ENCODE peak calls at places on chromosomes 1 and 21, in nine cellular contexts. U is transverse colon; Y is activated CD4-positive, alpha-beta memory T cell treated with anti-CD3 and anti-CD28 coated beads, Interleukin-2, amount 10 ng/mL, durations not matched to agents 7 days and 5 days; X is mesenchymal stem cell; J is mammary epithelial cell; O is stimulated activated CD4-positive, alpha-beta T cell treated with anti-CD3 and anti-CD28 coated beads, Interleukin-1b, Interleukin-23, amount 100 ng/mL, for 4 hours; A is cardiac fibroblast; W is neural crest cell; C is GM03348. G is an unnamed sample.

GRCh38 chr1:110070282-110070967 is at the start of gene ALX3:
- DNase-seq in U (no peak), Y (no peak), X (no peak), J (no peak), O (no peak), A (no peak), W (no peak), C (no peak), G (no peak)

GRCh38 chr1:54995835-54996234 is 2.9 kb upstream of the BSND start:
- DNase-seq in U (no peak), Y (peak), X (no peak), J (no peak), O (no peak), A (no peak), W (no peak), C (no peak), G (no peak)

GRCh38 chr1:213041443-213041842 is 9.6 kb upstream of the RPS6KC1 start:
- DNase-seq in U (no peak), Y (no peak), X (peak), J (peak), O (no peak), A (peak), W (no peak), C (no peak), G (no peak)

GRCh38 chr1:154129392-154129970 is 25.4 kb downstream of the NUP210L start:
- DNase-seq in U (no peak), Y (no peak), X (no peak), J (no peak), O (no peak), A (peak), W (no peak), C (no peak), G (no peak)

GRCh38 chr1:151984313-151984956 is 9.2 kb downstream of the S100A10 start:
- DNase-seq in U (no peak), Y (peak), X (no peak), J (no peak), O (no peak), A (no peak), W (no peak), C (no peak), G (no peak)

GRCh38 chr1:157132602-157133167 is 5.5 kb downstream of the ETV3 start:
- DNase-seq in U (no peak), Y (no peak), X (no peak), J (peak), O (no peak), A (no peak), W (no peak), C (no peak), G (no peak)

GRCh38 chr21:29487154-29487553 is 188.4 kb downstream of the BACH1 start:
- DNase-seq in U (no peak), Y (no peak), X (no peak), J (no peak), O (no peak), A (no peak), W (no peak), C (no peak), G (no peak)

GRCh38 chr1:196088551-196088950 is 519.7 kb downstream of the KCNT2 start:
- DNase-seq in U (no peak), Y (no peak), X (no peak), J (no peak), O (no peak), A (no peak), W (no peak), C (no peak), G (no peak)

GRCh38 chr1:60764489-60764888 is 317.9 kb upstream of the NFIA start:
- DNase-seq in U (no peak), Y (no peak), X (no peak), J (no peak), O (no peak), A (no peak), W (no peak), C (no peak), G (no peak)

GRCh38 chr21:44517175-44517899 is 22.7 kb downstream of the KRTAP10-1 start:
- DNase-seq in U (no peak), Y (no peak), X (no peak), J (no peak), O (no peak), A (peak), W (no peak), C (no peak), G (no peak)

GRCh38 chr1:31306278-31306677 is 9.4 kb downstream of the ZCCHC17 start:
- DNase-seq in U (no peak), Y (no peak), X (peak), J (peak), O (no peak), A (peak), W (no peak), C (peak), G (no peak)

GRCh38 chr1:205504311-205505075 is at the start of gene CDK18:
- DNase-seq in U (peak), Y (peak), X (peak), J (peak), O (peak), A (no peak), W (peak), C (peak), G (peak)

GRCh38 chr1:41809716-41810115 is 109.0 kb downstream of the HIVEP3 start:
- DNase-seq in U (no peak), Y (no peak), X (no peak), J (no peak), O (no peak), A (no peak), W (no peak), C (no peak), G (no peak)

GRCh38 chr21:42093991-42094417 is 22.9 kb downstream of the UMODL1 start:
- DNase-seq in U (no peak), Y (no peak), X (peak), J (peak), O (no peak), A (peak), W (no peak), C (peak), G (no peak)

GRCh38 chr1:221845650-221846371 is 103.9 kb upstream of the DUSP10 start:
- DNase-seq in U (peak), Y (no peak), X (peak), J (peak), O (no peak), A (peak), W (no peak), C (peak), G (no peak)

GRCh38 chr1:160975026-160975425 is 20.4 kb upstream of the ITLN2 start:
- DNase-seq in U (no peak), Y (no peak), X (no peak), J (no peak), O (no peak), A (no peak), W (no peak), C (no peak), G (no peak)

GRCh38 chr1:8318436-8318835 is 522 bp downstream of the SLC45A1 start:
- DNase-seq in U (no peak), Y (no peak), X (no peak), J (no peak), O (no peak), A (no peak), W (no peak), C (no peak), G (no peak)

GRCh38 chr1:198171667-198172294 is 15.0 kb downstream of the NEK7 start:
- DNase-seq in U (no peak), Y (no peak), X (no peak), J (no peak), O (no peak), A (no peak), W (no peak), C (no peak), G (no peak)

G was measured in left ventricle myocardium inferior.